ENCODE peak calls at places on chromosomes 13 and 19, in nine cellular contexts. X, N, V, R, U, H, M, F and L are unnamed samples.

GRCh38 chr19:10431943-10432735 is 11.8 kb downstream of the PDE4A start:
- DNase-seq in M (no peak), U (peak), R (peak), F (peak), N (peak), H (peak), X (no peak), V (peak), L (peak)

GRCh38 chr13:51778407-51778806 is 25.6 kb downstream of the DHRS12 start:
- DNase-seq in F (no peak), H (no peak), X (no peak), N (no peak), M (no peak), U (no peak), V (no peak), R (no peak), L (no peak)

GRCh38 chr19:17319473-17320238 is 10.3 kb downstream of the DDA1 start:
- DNase-seq in M (no peak), N (no peak), X (no peak), V (no peak), U (no peak), R (no peak), F (no peak), H (no peak), L (no peak)

GRCh38 chr19:46416077-46416709 is 2.8 kb upstream of the CCDC8 start:
- DNase-seq in M (peak), X (peak), R (peak), U (peak), N (peak), H (peak), F (peak), V (peak), L (peak)

GRCh38 chr19:495047-495439 is 1.2 kb upstream of the MADCAM1 start:
- DNase-seq in R (no peak), H (no peak), X (no peak), M (no peak), N (no peak), U (no peak), V (no peak), F (no peak), L (no peak)

GRCh38 chr19:1250374-1251232 is 2.2 kb downstream of the MIDN start:
- DNase-seq in N (peak), F (peak), X (peak), U (peak), R (peak), H (peak), V (peak), M (no peak), L (no peak)

GRCh38 chr19:32976223-32976805 is 4.3 kb downstream of the FAAP24 start:
- DNase-seq in V (peak), X (peak), N (peak), F (peak), M (peak), R (peak), U (peak), H (peak), L (peak)

GRCh38 chr13:81275666-81276258 is 934.8 kb upstream of the SPRY2 start:
- DNase-seq in R (no peak), X (no peak), U (no peak), M (no peak), V (no peak), F (no peak), N (no peak), H (no peak), L (no peak)

GRCh38 chr13:25887962-25888655 is 163.7 kb downstream of the SHISA2 start:
- DNase-seq in M (no peak), H (no peak), R (no peak), F (no peak), V (no peak), N (no peak), X (no peak), U (no peak), L (no peak)

GRCh38 chr19:39737929-39738328 is at the start of gene CLC:
- DNase-seq in U (no peak), R (no peak), X (no peak), V (no peak), H (no peak), M (no peak), N (no peak), F (no peak), L (no peak)

GRCh38 chr19:32018014-32018413 is 327.4 kb upstream of the ZNF507 start:
- DNase-seq in N (no peak), M (no peak), R (no peak), H (peak), V (peak), X (no peak), F (peak), U (no peak), L (no peak)

GRCh38 chr13:41502676-41503075 is 45.3 kb downstream of the RGCC start:
- DNase-seq in N (no peak), R (no peak), H (peak), M (no peak), X (no peak), V (no peak), F (no peak), U (no peak), L (no peak)

GRCh38 chr19:19386373-19386869 is 19.1 kb upstream of the GATAD2A start:
- DNase-seq in N (peak), F (no peak), R (no peak), X (no peak), U (no peak), V (no peak), H (peak), M (no peak), L (no peak)

GRCh38 chr13:113410472-113411201 is 42.7 kb downstream of the ADPRHL1 start:
- DNase-seq in M (no peak), U (no peak), V (peak), N (no peak), X (peak), F (no peak), H (peak), R (no peak), L (peak)

GRCh38 chr13:29922896-29923295 is 72.5 kb upstream of the UBL3 start:
- DNase-seq in F (no peak), N (no peak), R (no peak), X (peak), M (no peak), U (no peak), H (no peak), V (no peak), L (no peak)

GRCh38 chr13:100825551-100825950 is 151.0 kb upstream of the TMTC4 start:
- DNase-seq in U (no peak), R (no peak), H (no peak), N (no peak), M (no peak), F (no peak), X (peak), V (no peak), L (no peak)

GRCh38 chr13:76641056-76641455 is 245.1 kb downstream of the KCTD12 start:
- DNase-seq in X (no peak), M (no peak), F (no peak), V (no peak), U (no peak), H (no peak), R (no peak), N (no peak), L (no peak)

GRCh38 chr19:23916991-23917390 is 2.3 kb downstream of the ZNF726 start:
- DNase-seq in U (no peak), N (no peak), M (no peak), X (peak), F (no peak), H (no peak), R (no peak), V (no peak), L (no peak)

GRCh38 chr19:1274852-1275259 is 474 bp upstream of the FAM174C start:
- DNase-seq in M (no peak), V (no peak), F (no peak), N (no peak), X (no peak), U (no peak), H (no peak), R (peak), L (no peak)

GRCh38 chr19:12800873-12801465 is 631 bp downstream of the PRDX2 start:
- DNase-seq in H (no peak), X (no peak), R (peak), F (peak), V (no peak), M (no peak), U (peak), N (peak), L (peak)

GRCh38 chr13:34137200-34137599 is 319.3 kb downstream of the RFC3 start:
- DNase-seq in H (no peak), R (no peak), U (no peak), F (no peak), X (no peak), V (no peak), N (no peak), M (no peak), L (no peak)

GRCh38 chr13:32409561-32410440 is 18.1 kb downstream of the N4BP2L1 start:
- DNase-seq in F (peak), N (no peak), X (peak), U (peak), V (peak), H (no peak), R (peak), M (peak), L (no peak)

GRCh38 chr13:72820156-72820897 is 38.4 kb downstream of the PIBF1 start:
- DNase-seq in R (no peak), N (no peak), V (no peak), X (peak), M (no peak), H (no peak), U (no peak), F (no peak), L (no peak)

GRCh38 chr19:43747557-43748204 is 7.1 kb downstream of the SMG9 start:
- DNase-seq in F (no peak), N (no peak), V (no peak), H (no peak), R (no peak), X (no peak), M (no peak), U (no peak), L (no peak)

GRCh38 chr13:110634558-110634957 is 19.2 kb downstream of the NAXD start:
- DNase-seq in N (no peak), M (no peak), F (peak), V (no peak), R (no peak), U (no peak), X (peak), H (no peak), L (no peak)

GRCh38 chr19:51627491-51628138 is 2.6 kb downstream of the SIGLEC5 start:
- DNase-seq in U (no peak), M (no peak), V (no peak), X (no peak), F (no peak), R (no peak), H (no peak), N (no peak), L (no peak)

GRCh38 chr13:44331912-44332840 is 41.4 kb upstream of the SERP2 start:
- DNase-seq in N (no peak), X (peak), F (peak), R (no peak), V (peak), U (peak), H (peak), M (peak), L (no peak)

GRCh38 chr19:3641515-3642269 is 15.1 kb upstream of the CACTIN start:
- DNase-seq in V (no peak), R (no peak), X (no peak), H (no peak), M (no peak), U (no peak), F (no peak), N (no peak), L (no peak)

GRCh38 chr19:2455481-2456300 is 1.1 kb downstream of the LMNB2 start:
- DNase-seq in N (peak), R (no peak), F (peak), M (no peak), V (peak), U (peak), H (peak), X (no peak), L (no peak)

GRCh38 chr13:27106144-27106543 is 65.5 kb downstream of the USP12 start:
- DNase-seq in M (no peak), V (no peak), U (no peak), F (no peak), X (no peak), N (no peak), H (no peak), R (no peak), L (no peak)

GRCh38 chr13:82833928-82834327 is 1048.3 kb downstream of the SLITRK1 start:
- DNase-seq in X (peak), N (no peak), H (no peak), R (no peak), V (no peak), U (no peak), M (no peak), F (no peak), L (no peak)

GRCh38 chr19:40962460-40962961 is 28.6 kb upstream of the CYP2B6 start:
- DNase-seq in X (no peak), R (no peak), V (no peak), N (no peak), M (no peak), U (no peak), H (no peak), F (no peak), L (peak)

GRCh38 chr13:83867708-83868107 is 14.6 kb downstream of the SLITRK1 start:
- DNase-seq in V (no peak), N (no peak), U (no peak), H (no peak), F (no peak), M (no peak), X (no peak), R (no peak), L (no peak)